ENCODE peak calls at places on chromosomes 16 and 17, in nine cellular contexts. A, U, N, C, V, R, D, P and F are unnamed samples.

GRCh38 chr16:3135120-3135715 is 389 bp downstream of the ZNF213 start:
- DNase-seq in A (no peak), U (no peak), N (no peak), C (no peak), V (no peak), R (no peak), D (no peak), P (no peak), F (no peak)

GRCh38 chr16:85762970-85763369 is 12.1 kb upstream of the C16orf74 start:
- DNase-seq in A (no peak), U (no peak), N (no peak), C (no peak), V (no peak), R (no peak), D (no peak), P (no peak), F (no peak)

GRCh38 chr17:56970974-56971373 is 7.0 kb upstream of the SCPEP1 start:
- DNase-seq in A (no peak), U (no peak), N (no peak), C (no peak), V (no peak), R (no peak), D (no peak), P (no peak), F (no peak)

GRCh38 chr17:28475151-28475900 is 1.9 kb downstream of the SLC13A2 start:
- DNase-seq in A (no peak), U (peak), N (no peak), C (no peak), V (no peak), R (no peak), D (no peak), P (no peak), F (no peak)

GRCh38 chr17:28878158-28878910 is 19.2 kb downstream of the FLOT2 start:
- DNase-seq in A (no peak), U (no peak), N (no peak), C (no peak), V (no peak), R (no peak), D (no peak), P (no peak), F (no peak)

GRCh38 chr17:28189667-28190066 is 129.3 kb upstream of the TMEM97 start:
- DNase-seq in A (no peak), U (no peak), N (no peak), C (no peak), V (no peak), R (no peak), D (no peak), P (no peak), F (no peak)

GRCh38 chr16:72740346-72740745 is 307.6 kb downstream of the ZFHX3 start:
- DNase-seq in A (no peak), U (no peak), N (no peak), C (no peak), V (no peak), R (no peak), D (no peak), P (no peak), F (no peak)

GRCh38 chr16:9422769-9423513 is 331.5 kb downstream of the HAPSTR1 start:
- DNase-seq in A (no peak), U (no peak), N (no peak), C (no peak), V (no peak), R (no peak), D (no peak), P (no peak), F (no peak)

GRCh38 chr17:76997981-76998531 is 129.9 kb downstream of the MGAT5B start:
- DNase-seq in A (no peak), U (no peak), N (no peak), C (no peak), V (no peak), R (no peak), D (peak), P (no peak), F (peak)

GRCh38 chr17:59846391-59847165 is 46.2 kb downstream of the TUBD1 start:
- DNase-seq in A (no peak), U (peak), N (peak), C (peak), V (peak), R (peak), D (no peak), P (no peak), F (peak)

GRCh38 chr17:72978593-72979218 is 113.8 kb downstream of the SLC39A11 start:
- DNase-seq in A (no peak), U (no peak), N (no peak), C (no peak), V (no peak), R (no peak), D (peak), P (no peak), F (no peak)

GRCh38 chr16:8110572-8111514 is 479.5 kb downstream of the TMEM114 start:
- DNase-seq in A (no peak), U (no peak), N (no peak), C (no peak), V (no peak), R (no peak), D (no peak), P (no peak), F (no peak)

GRCh38 chr16:4801962-4802658 is at the start of gene ROGDI:
- DNase-seq in A (no peak), U (peak), N (peak), C (peak), V (peak), R (peak), D (no peak), P (peak), F (peak)

GRCh38 chr16:79605999-79606398 is 5.5 kb upstream of the MAF start:
- DNase-seq in A (no peak), U (no peak), N (no peak), C (no peak), V (no peak), R (no peak), D (no peak), P (no peak), F (no peak)

GRCh38 chr16:12729448-12729847 is 74.2 kb downstream of the CPPED1 start:
- DNase-seq in A (no peak), U (no peak), N (no peak), C (no peak), V (no peak), R (no peak), D (no peak), P (no peak), F (no peak)

GRCh38 chr16:31134625-31135534 is 647 bp downstream of the PRSS8 start:
- DNase-seq in A (no peak), U (no peak), N (peak), C (peak), V (peak), R (no peak), D (no peak), P (no peak), F (peak)
- H3K27ac ChIP-seq in A (no peak), U (peak), N (peak), C (peak), V (peak), R (peak), D (no peak), P (peak), F (peak)

GRCh38 chr17:38421871-38422819 is 6.1 kb upstream of the ARHGAP23 start:
- DNase-seq in A (no peak), U (no peak), N (no peak), C (no peak), V (no peak), R (no peak), D (no peak), P (no peak), F (no peak)
- H3K4me3 ChIP-seq in A (peak), U (no peak), N (no peak), C (no peak), V (no peak), R (no peak), D (no peak), P (peak), F (no peak)

DNA sequence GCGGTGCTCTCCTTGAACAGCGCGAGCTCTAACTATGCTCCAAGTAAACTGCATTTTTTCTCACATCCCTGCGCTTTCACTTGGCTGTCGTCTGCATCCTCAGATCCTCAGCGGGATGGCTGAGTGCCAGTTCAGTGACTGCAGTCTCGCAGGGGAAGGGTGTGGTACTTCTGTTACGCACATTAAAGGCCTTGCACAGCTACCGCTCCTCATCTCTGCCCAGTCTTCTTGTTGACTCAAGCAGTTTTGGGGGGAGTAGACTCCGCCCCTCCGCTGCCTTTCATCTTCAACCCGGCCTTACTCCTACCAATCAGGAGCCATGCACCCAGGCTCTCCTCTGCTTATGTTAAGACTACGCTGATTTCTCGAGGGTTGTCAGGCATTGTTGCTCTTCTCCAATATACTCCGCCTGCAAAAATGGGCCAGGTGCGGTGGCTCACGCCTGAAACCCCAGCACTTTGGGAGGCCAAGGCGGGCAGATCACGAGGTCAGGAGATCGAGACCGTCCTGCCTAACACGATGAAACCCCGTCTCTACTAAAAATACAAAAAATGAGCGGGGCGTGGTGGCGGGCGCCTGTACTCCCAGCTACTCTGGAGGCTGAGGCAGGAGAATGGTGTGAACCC is 10.0 kb downstream of the ATP5PD start:
- DNase-seq in A (peak), U (peak), N (no peak), C (peak), V (peak), R (peak), D (no peak), P (no peak), F (peak)
- TF ChIP-seq POLR2AphosphoS5 in A (peak), U (no peak), N (no peak), C (peak), V (peak), R (no peak), D (no peak), P (no peak), F (peak)

GRCh38 chr17:81246343-81246670 is 7.2 kb downstream of the NDUFAF8 start:
- DNase-seq in A (no peak), U (no peak), N (no peak), C (no peak), V (no peak), R (no peak), D (no peak), P (no peak), F (no peak)

GRCh38 chr17:81246679-81247338 is 7.7 kb downstream of the NDUFAF8 start:
- DNase-seq in A (no peak), U (no peak), N (no peak), C (no peak), V (no peak), R (no peak), D (no peak), P (no peak), F (no peak)

GRCh38 chr17:81244358-81245023 is 5.4 kb downstream of the NDUFAF8 start:
- DNase-seq in A (no peak), U (no peak), N (no peak), C (no peak), V (no peak), R (no peak), D (peak), P (no peak), F (no peak)

GRCh38 chr17:81245024-81245664 is 6.0 kb downstream of the NDUFAF8 start:
- DNase-seq in A (no peak), U (no peak), N (no peak), C (no peak), V (no peak), R (no peak), D (no peak), P (no peak), F (no peak)

GRCh38 chr17:81245665-81246342 is 6.7 kb downstream of the NDUFAF8 start:
- DNase-seq in A (no peak), U (no peak), N (no peak), C (no peak), V (no peak), R (no peak), D (no peak), P (no peak), F (no peak)
- H3K27ac ChIP-seq in A (no peak), U (no peak), N (no peak), C (no peak), V (no peak), R (no peak), D (no peak), P (no peak), F (no peak)

GRCh38 chr17:82957961-82958491 is 118.2 kb upstream of the ZNF750 start:
- DNase-seq in A (no peak), U (peak), N (no peak), C (no peak), V (peak), R (no peak), D (no peak), P (no peak), F (no peak)

GRCh38 chr17:82956146-82956725 is 116.4 kb upstream of the ZNF750 start:
- DNase-seq in A (no peak), U (peak), N (no peak), C (no peak), V (peak), R (no peak), D (no peak), P (no peak), F (no peak)

GRCh38 chr17:82959242-82959930 is 119.6 kb upstream of the ZNF750 start:
- DNase-seq in A (no peak), U (peak), N (no peak), C (no peak), V (peak), R (no peak), D (no peak), P (no peak), F (no peak)

GRCh38 chr17:82956726-82957468 is 117.1 kb upstream of the ZNF750 start:
- DNase-seq in A (no peak), U (peak), N (no peak), C (no peak), V (peak), R (no peak), D (no peak), P (no peak), F (no peak)

GRCh38 chr17:82957469-82957795 is 117.6 kb upstream of the ZNF750 start:
- DNase-seq in A (no peak), U (no peak), N (no peak), C (no peak), V (peak), R (no peak), D (no peak), P (no peak), F (no peak)
- H3K4me3 ChIP-seq in A (no peak), U (no peak), N (no peak), C (no peak), V (no peak), R (no peak), D (no peak), P (no peak), F (no peak)

GRCh38 chr17:79024901-79025737 is 1.1 kb downstream of the C1QTNF1 start:
- DNase-seq in A (no peak), U (peak), N (no peak), C (peak), V (peak), R (no peak), D (peak), P (no peak), F (peak)
- TF ChIP-seq POLR2AphosphoS5 in A (no peak), U (no peak), N (no peak), C (peak), V (peak), R (no peak), D (no peak), P (no peak), F (peak)